ENCODE peak calls at places on chromosomes 1 and 21, in seven cellular contexts. E, F, R, Y, S, J and X are unnamed samples.
A peak's percentile ranks its signal among the peaks of the same experiment; 100 is the strongest.

GRCh38 chr1:178682429-178682828 is 42.6 kb upstream of the RALGPS2 start:
- DNase-seq in E (no peak), F (no peak), R (no peak), Y (no peak), S (no peak), J (no peak), X (no peak)

GRCh38 chr21:45542242-45542666 is at the start of gene SLC19A1:
- DNase-seq in E (no peak), F (peak; percentile 60), R (peak; percentile 62), Y (peak; percentile 52), S (peak; percentile 70), J (no peak), X (peak; percentile 23)

GRCh38 chr1:234256359-234256758 is 116.9 kb upstream of the COA6 start:
- DNase-seq in E (no peak), F (no peak), R (peak; percentile 28), Y (no peak), S (peak; percentile 42), J (no peak), X (no peak)

GRCh38 chr1:184890539-184890973 is 83.8 kb downstream of the NIBAN1 start:
- DNase-seq in E (no peak), F (no peak), R (peak; percentile 3), Y (no peak), S (peak; percentile 72), J (no peak), X (no peak)

GRCh38 chr1:172054172-172054571 is 212.9 kb downstream of the DNM3 start:
- DNase-seq in E (no peak), F (no peak), R (peak; percentile 18), Y (no peak), S (no peak), J (no peak), X (no peak)

GRCh38 chr1:3402258-3403010 is 52.0 kb upstream of the ARHGEF16 start:
- DNase-seq in E (no peak), F (no peak), R (no peak), Y (no peak), S (no peak), J (no peak), X (no peak)

GRCh38 chr1:164794310-164794709 is 235.3 kb downstream of the PBX1 start:
- DNase-seq in E (peak; percentile 73), F (no peak), R (peak; percentile 89), Y (no peak), S (no peak), J (no peak), X (no peak)

GRCh38 chr1:112702420-112703261 is 4.3 kb downstream of the RHOC start:
- DNase-seq in E (no peak), F (no peak), R (no peak), Y (no peak), S (no peak), J (no peak), X (no peak)

GRCh38 chr1:175804556-175804955 is 61.2 kb upstream of the TNR start:
- DNase-seq in E (no peak), F (no peak), R (no peak), Y (no peak), S (no peak), J (no peak), X (no peak)

GRCh38 chr21:43207868-43208267 is 39.1 kb downstream of the CRYAA start:
- DNase-seq in E (no peak), F (no peak), R (no peak), Y (no peak), S (no peak), J (no peak), X (no peak)

GRCh38 chr1:117702654-117703053 is 96.8 kb downstream of the TENT5C start:
- DNase-seq in E (no peak), F (no peak), R (no peak), Y (no peak), S (no peak), J (no peak), X (no peak)

GRCh38 chr1:86380257-86380861 is 15.8 kb downstream of the ODF2L start:
- DNase-seq in E (peak; percentile 60), F (no peak), R (peak; percentile 78), Y (no peak), S (no peak), J (no peak), X (no peak)

GRCh38 chr1:41590331-41590730 is 105.8 kb upstream of the EDN2 start:
- DNase-seq in E (no peak), F (no peak), R (no peak), Y (no peak), S (no peak), J (no peak), X (no peak)

GRCh38 chr1:50369830-50370229 is 53.4 kb downstream of the DMRTA2 start:
- DNase-seq in E (no peak), F (no peak), R (no peak), Y (no peak), S (no peak), J (no peak), X (no peak)

GRCh38 chr1:184482113-184482512 is 95.3 kb downstream of the C1orf21 start:
- DNase-seq in E (no peak), F (no peak), R (peak; percentile 45), Y (no peak), S (no peak), J (no peak), X (no peak)